ENCODE peak calls at places on chromosomes 7 and 10, in seven cellular contexts. One of them, this sample, is unnamed.

GRCh38 chr7:8295638-8296361 is 33.8 kb upstream of the ICA1 start:
- DNase-seq in activated CD4-positive, alpha-beta T cell treated with anti-CD3 and anti-CD28 coated beads, Interleukin-2, amount 10 ng/mL, durations not matched to agents 7 days and 5 days: peak; percentile 53
- DNase-seq in BJ: peak; percentile 29
- DNase-seq in cardiac muscle cell: peak; percentile 81
- DNase-seq in naive thymus-derived CD8-positive, alpha-beta T cell: peak; percentile 57
- DNase-seq in putamen: peak; percentile 82
- DNase-seq in stimulated activated effector memory CD8-positive, alpha-beta T cell treated with anti-CD3 and anti-CD28 coated beads, Interleukin-12 subunit alpha, Interleukin-12 subunit beta, amount 100 ng/mL, for 72 hours: no peak
- DNase-seq in this sample: no peak

GRCh38 chr7:76020031-76020714 is 25.8 kb upstream of the TMEM120A start:
- DNase-seq in putamen: peak; percentile 37
- DNase-seq in naive thymus-derived CD8-positive, alpha-beta T cell: peak; percentile 68
- DNase-seq in cardiac muscle cell: peak; percentile 73
- DNase-seq in stimulated activated effector memory CD8-positive, alpha-beta T cell treated with anti-CD3 and anti-CD28 coated beads, Interleukin-12 subunit alpha, Interleukin-12 subunit beta, amount 100 ng/mL, for 72 hours: peak; percentile 87
- DNase-seq in activated CD4-positive, alpha-beta T cell treated with anti-CD3 and anti-CD28 coated beads, Interleukin-2, amount 10 ng/mL, durations not matched to agents 7 days and 5 days: peak; percentile 75
- DNase-seq in BJ: no peak
- DNase-seq in this sample: peak; percentile 82

GRCh38 chr7:125551008-125551407 is 621.4 kb upstream of the POT1 start:
- DNase-seq in naive thymus-derived CD8-positive, alpha-beta T cell: no peak
- DNase-seq in cardiac muscle cell: no peak
- DNase-seq in BJ: no peak
- DNase-seq in putamen: no peak
- DNase-seq in activated CD4-positive, alpha-beta T cell treated with anti-CD3 and anti-CD28 coated beads, Interleukin-2, amount 10 ng/mL, durations not matched to agents 7 days and 5 days: no peak
- DNase-seq in stimulated activated effector memory CD8-positive, alpha-beta T cell treated with anti-CD3 and anti-CD28 coated beads, Interleukin-12 subunit alpha, Interleukin-12 subunit beta, amount 100 ng/mL, for 72 hours: no peak
- DNase-seq in this sample: no peak

GRCh38 chr7:32762894-32763293 is 128.7 kb downstream of the KBTBD2 start:
- DNase-seq in putamen: no peak
- DNase-seq in BJ: no peak
- DNase-seq in stimulated activated effector memory CD8-positive, alpha-beta T cell treated with anti-CD3 and anti-CD28 coated beads, Interleukin-12 subunit alpha, Interleukin-12 subunit beta, amount 100 ng/mL, for 72 hours: no peak
- DNase-seq in naive thymus-derived CD8-positive, alpha-beta T cell: no peak
- DNase-seq in activated CD4-positive, alpha-beta T cell treated with anti-CD3 and anti-CD28 coated beads, Interleukin-2, amount 10 ng/mL, durations not matched to agents 7 days and 5 days: no peak
- DNase-seq in cardiac muscle cell: no peak
- DNase-seq in this sample: no peak

GRCh38 chr10:7811000-7811399 is 7.3 kb upstream of the TAF3 start:
- DNase-seq in BJ: no peak
- DNase-seq in putamen: no peak
- DNase-seq in stimulated activated effector memory CD8-positive, alpha-beta T cell treated with anti-CD3 and anti-CD28 coated beads, Interleukin-12 subunit alpha, Interleukin-12 subunit beta, amount 100 ng/mL, for 72 hours: no peak
- DNase-seq in naive thymus-derived CD8-positive, alpha-beta T cell: no peak
- DNase-seq in cardiac muscle cell: no peak
- DNase-seq in activated CD4-positive, alpha-beta T cell treated with anti-CD3 and anti-CD28 coated beads, Interleukin-2, amount 10 ng/mL, durations not matched to agents 7 days and 5 days: no peak
- DNase-seq in this sample: no peak

GRCh38 chr10:78341953-78342614 is 308.4 kb downstream of the RPS24 start:
- DNase-seq in BJ: no peak
- DNase-seq in naive thymus-derived CD8-positive, alpha-beta T cell: no peak
- DNase-seq in stimulated activated effector memory CD8-positive, alpha-beta T cell treated with anti-CD3 and anti-CD28 coated beads, Interleukin-12 subunit alpha, Interleukin-12 subunit beta, amount 100 ng/mL, for 72 hours: no peak
- DNase-seq in cardiac muscle cell: no peak
- DNase-seq in putamen: no peak
- DNase-seq in activated CD4-positive, alpha-beta T cell treated with anti-CD3 and anti-CD28 coated beads, Interleukin-2, amount 10 ng/mL, durations not matched to agents 7 days and 5 days: no peak
- DNase-seq in this sample: no peak

GRCh38 chr7:149625947-149626392 is 128.4 kb upstream of the ZNF746 start:
- DNase-seq in stimulated activated effector memory CD8-positive, alpha-beta T cell treated with anti-CD3 and anti-CD28 coated beads, Interleukin-12 subunit alpha, Interleukin-12 subunit beta, amount 100 ng/mL, for 72 hours: no peak
- DNase-seq in BJ: peak; percentile 64
- DNase-seq in naive thymus-derived CD8-positive, alpha-beta T cell: no peak
- DNase-seq in cardiac muscle cell: no peak
- DNase-seq in activated CD4-positive, alpha-beta T cell treated with anti-CD3 and anti-CD28 coated beads, Interleukin-2, amount 10 ng/mL, durations not matched to agents 7 days and 5 days: no peak
- DNase-seq in putamen: no peak
- DNase-seq in this sample: no peak

GRCh38 chr7:157471259-157472125 is 134.7 kb downstream of the DNAJB6 start:
- DNase-seq in BJ: no peak
- DNase-seq in activated CD4-positive, alpha-beta T cell treated with anti-CD3 and anti-CD28 coated beads, Interleukin-2, amount 10 ng/mL, durations not matched to agents 7 days and 5 days: peak; percentile 65
- DNase-seq in cardiac muscle cell: no peak
- DNase-seq in putamen: no peak
- DNase-seq in stimulated activated effector memory CD8-positive, alpha-beta T cell treated with anti-CD3 and anti-CD28 coated beads, Interleukin-12 subunit alpha, Interleukin-12 subunit beta, amount 100 ng/mL, for 72 hours: peak; percentile 53
- DNase-seq in naive thymus-derived CD8-positive, alpha-beta T cell: peak; percentile 71
- DNase-seq in this sample: peak; percentile 33

GRCh38 chr7:137943132-137943551 is 58.7 kb downstream of the CREB3L2 start:
- DNase-seq in activated CD4-positive, alpha-beta T cell treated with anti-CD3 and anti-CD28 coated beads, Interleukin-2, amount 10 ng/mL, durations not matched to agents 7 days and 5 days: no peak
- DNase-seq in stimulated activated effector memory CD8-positive, alpha-beta T cell treated with anti-CD3 and anti-CD28 coated beads, Interleukin-12 subunit alpha, Interleukin-12 subunit beta, amount 100 ng/mL, for 72 hours: no peak
- DNase-seq in cardiac muscle cell: peak; percentile 95
- DNase-seq in naive thymus-derived CD8-positive, alpha-beta T cell: no peak
- DNase-seq in BJ: no peak
- DNase-seq in putamen: no peak
- DNase-seq in this sample: no peak

GRCh38 chr10:80462986-80463741 is 9.1 kb downstream of the TSPAN14 start:
- DNase-seq in BJ: peak; percentile 55
- DNase-seq in naive thymus-derived CD8-positive, alpha-beta T cell: no peak
- DNase-seq in stimulated activated effector memory CD8-positive, alpha-beta T cell treated with anti-CD3 and anti-CD28 coated beads, Interleukin-12 subunit alpha, Interleukin-12 subunit beta, amount 100 ng/mL, for 72 hours: no peak
- DNase-seq in activated CD4-positive, alpha-beta T cell treated with anti-CD3 and anti-CD28 coated beads, Interleukin-2, amount 10 ng/mL, durations not matched to agents 7 days and 5 days: no peak
- DNase-seq in putamen: no peak
- DNase-seq in cardiac muscle cell: no peak
- DNase-seq in this sample: no peak

GRCh38 chr10:103481974-103482531 is 3.0 kb upstream of the CALHM3 start:
- DNase-seq in stimulated activated effector memory CD8-positive, alpha-beta T cell treated with anti-CD3 and anti-CD28 coated beads, Interleukin-12 subunit alpha, Interleukin-12 subunit beta, amount 100 ng/mL, for 72 hours: no peak
- DNase-seq in BJ: no peak
- DNase-seq in activated CD4-positive, alpha-beta T cell treated with anti-CD3 and anti-CD28 coated beads, Interleukin-2, amount 10 ng/mL, durations not matched to agents 7 days and 5 days: peak; percentile 74
- DNase-seq in naive thymus-derived CD8-positive, alpha-beta T cell: peak; percentile 63
- DNase-seq in cardiac muscle cell: peak; percentile 85
- DNase-seq in putamen: no peak
- DNase-seq in this sample: no peak

GRCh38 chr7:27901028-27901760 is 161.2 kb downstream of the TAX1BP1 start:
- DNase-seq in stimulated activated effector memory CD8-positive, alpha-beta T cell treated with anti-CD3 and anti-CD28 coated beads, Interleukin-12 subunit alpha, Interleukin-12 subunit beta, amount 100 ng/mL, for 72 hours: no peak
- DNase-seq in cardiac muscle cell: peak; percentile 54
- DNase-seq in naive thymus-derived CD8-positive, alpha-beta T cell: peak; percentile 26
- DNase-seq in putamen: no peak
- DNase-seq in BJ: no peak
- DNase-seq in activated CD4-positive, alpha-beta T cell treated with anti-CD3 and anti-CD28 coated beads, Interleukin-2, amount 10 ng/mL, durations not matched to agents 7 days and 5 days: peak; percentile 60
- DNase-seq in this sample: no peak

GRCh38 chr7:83648464-83649241 is at the start of gene SEMA3E:
- DNase-seq in putamen: no peak
- DNase-seq in stimulated activated effector memory CD8-positive, alpha-beta T cell treated with anti-CD3 and anti-CD28 coated beads, Interleukin-12 subunit alpha, Interleukin-12 subunit beta, amount 100 ng/mL, for 72 hours: no peak
- DNase-seq in naive thymus-derived CD8-positive, alpha-beta T cell: no peak
- DNase-seq in BJ: no peak
- DNase-seq in activated CD4-positive, alpha-beta T cell treated with anti-CD3 and anti-CD28 coated beads, Interleukin-2, amount 10 ng/mL, durations not matched to agents 7 days and 5 days: no peak
- DNase-seq in cardiac muscle cell: peak; percentile 38
- DNase-seq in this sample: no peak

GRCh38 chr10:77713506-77714280 is 76.1 kb upstream of the KCNMA1 start:
- DNase-seq in BJ: no peak
- DNase-seq in naive thymus-derived CD8-positive, alpha-beta T cell: no peak
- DNase-seq in cardiac muscle cell: no peak
- DNase-seq in activated CD4-positive, alpha-beta T cell treated with anti-CD3 and anti-CD28 coated beads, Interleukin-2, amount 10 ng/mL, durations not matched to agents 7 days and 5 days: no peak
- DNase-seq in putamen: no peak
- DNase-seq in stimulated activated effector memory CD8-positive, alpha-beta T cell treated with anti-CD3 and anti-CD28 coated beads, Interleukin-12 subunit alpha, Interleukin-12 subunit beta, amount 100 ng/mL, for 72 hours: peak; percentile 40
- DNase-seq in this sample: no peak

GRCh38 chr7:121331574-121331973 is 2.8 kb downstream of the WNT16 start:
- DNase-seq in stimulated activated effector memory CD8-positive, alpha-beta T cell treated with anti-CD3 and anti-CD28 coated beads, Interleukin-12 subunit alpha, Interleukin-12 subunit beta, amount 100 ng/mL, for 72 hours: no peak
- DNase-seq in putamen: no peak
- DNase-seq in activated CD4-positive, alpha-beta T cell treated with anti-CD3 and anti-CD28 coated beads, Interleukin-2, amount 10 ng/mL, durations not matched to agents 7 days and 5 days: no peak
- DNase-seq in naive thymus-derived CD8-positive, alpha-beta T cell: no peak
- DNase-seq in cardiac muscle cell: no peak
- DNase-seq in BJ: no peak
- DNase-seq in this sample: no peak

GRCh38 chr10:120948889-120949382 is 97.8 kb downstream of the WDR11 start:
- DNase-seq in activated CD4-positive, alpha-beta T cell treated with anti-CD3 and anti-CD28 coated beads, Interleukin-2, amount 10 ng/mL, durations not matched to agents 7 days and 5 days: peak; percentile 50
- DNase-seq in BJ: no peak
- DNase-seq in stimulated activated effector memory CD8-positive, alpha-beta T cell treated with anti-CD3 and anti-CD28 coated beads, Interleukin-12 subunit alpha, Interleukin-12 subunit beta, amount 100 ng/mL, for 72 hours: peak; percentile 79
- DNase-seq in naive thymus-derived CD8-positive, alpha-beta T cell: peak; percentile 42
- DNase-seq in cardiac muscle cell: peak; percentile 83
- DNase-seq in putamen: peak; percentile 72
- DNase-seq in this sample: peak; percentile 87

GRCh38 chr7:127594490-127594889 is 954 bp downstream of the FSCN3 start:
- DNase-seq in activated CD4-positive, alpha-beta T cell treated with anti-CD3 and anti-CD28 coated beads, Interleukin-2, amount 10 ng/mL, durations not matched to agents 7 days and 5 days: no peak
- DNase-seq in BJ: no peak
- DNase-seq in naive thymus-derived CD8-positive, alpha-beta T cell: no peak
- DNase-seq in stimulated activated effector memory CD8-positive, alpha-beta T cell treated with anti-CD3 and anti-CD28 coated beads, Interleukin-12 subunit alpha, Interleukin-12 subunit beta, amount 100 ng/mL, for 72 hours: no peak
- DNase-seq in cardiac muscle cell: no peak
- DNase-seq in putamen: no peak
- DNase-seq in this sample: no peak

GRCh38 chr7:92735707-92736106 is 100.7 kb downstream of the CDK6 start:
- DNase-seq in cardiac muscle cell: no peak
- DNase-seq in naive thymus-derived CD8-positive, alpha-beta T cell: no peak
- DNase-seq in BJ: peak; percentile 36
- DNase-seq in activated CD4-positive, alpha-beta T cell treated with anti-CD3 and anti-CD28 coated beads, Interleukin-2, amount 10 ng/mL, durations not matched to agents 7 days and 5 days: no peak
- DNase-seq in putamen: no peak
- DNase-seq in stimulated activated effector memory CD8-positive, alpha-beta T cell treated with anti-CD3 and anti-CD28 coated beads, Interleukin-12 subunit alpha, Interleukin-12 subunit beta, amount 100 ng/mL, for 72 hours: no peak
- DNase-seq in this sample: no peak

GRCh38 chr7:18667466-18667865 is 171.9 kb downstream of the HDAC9 start:
- DNase-seq in naive thymus-derived CD8-positive, alpha-beta T cell: no peak
- DNase-seq in activated CD4-positive, alpha-beta T cell treated with anti-CD3 and anti-CD28 coated beads, Interleukin-2, amount 10 ng/mL, durations not matched to agents 7 days and 5 days: no peak
- DNase-seq in stimulated activated effector memory CD8-positive, alpha-beta T cell treated with anti-CD3 and anti-CD28 coated beads, Interleukin-12 subunit alpha, Interleukin-12 subunit beta, amount 100 ng/mL, for 72 hours: no peak
- DNase-seq in putamen: no peak
- DNase-seq in cardiac muscle cell: peak; percentile 86
- DNase-seq in BJ: peak; percentile 29
- DNase-seq in this sample: no peak

GRCh38 chr10:79403441-79404230 is 41.8 kb downstream of the ZCCHC24 start:
- DNase-seq in BJ: no peak
- DNase-seq in naive thymus-derived CD8-positive, alpha-beta T cell: no peak
- DNase-seq in stimulated activated effector memory CD8-positive, alpha-beta T cell treated with anti-CD3 and anti-CD28 coated beads, Interleukin-12 subunit alpha, Interleukin-12 subunit beta, amount 100 ng/mL, for 72 hours: no peak
- DNase-seq in activated CD4-positive, alpha-beta T cell treated with anti-CD3 and anti-CD28 coated beads, Interleukin-2, amount 10 ng/mL, durations not matched to agents 7 days and 5 days: no peak
- DNase-seq in cardiac muscle cell: peak; percentile 91
- DNase-seq in putamen: peak; percentile 94
- DNase-seq in this sample: peak; percentile 80

GRCh38 chr7:82472966-82473365 is 29.4 kb upstream of the CACNA2D1 start:
- DNase-seq in putamen: no peak
- DNase-seq in BJ: no peak
- DNase-seq in activated CD4-positive, alpha-beta T cell treated with anti-CD3 and anti-CD28 coated beads, Interleukin-2, amount 10 ng/mL, durations not matched to agents 7 days and 5 days: no peak
- DNase-seq in stimulated activated effector memory CD8-positive, alpha-beta T cell treated with anti-CD3 and anti-CD28 coated beads, Interleukin-12 subunit alpha, Interleukin-12 subunit beta, amount 100 ng/mL, for 72 hours: no peak
- DNase-seq in cardiac muscle cell: no peak
- DNase-seq in naive thymus-derived CD8-positive, alpha-beta T cell: no peak
- DNase-seq in this sample: no peak

GRCh38 chr7:81367335-81367801 is 402.5 kb downstream of the HGF start:
- DNase-seq in naive thymus-derived CD8-positive, alpha-beta T cell: no peak
- DNase-seq in stimulated activated effector memory CD8-positive, alpha-beta T cell treated with anti-CD3 and anti-CD28 coated beads, Interleukin-12 subunit alpha, Interleukin-12 subunit beta, amount 100 ng/mL, for 72 hours: no peak
- DNase-seq in putamen: no peak
- DNase-seq in cardiac muscle cell: peak; percentile 86
- DNase-seq in activated CD4-positive, alpha-beta T cell treated with anti-CD3 and anti-CD28 coated beads, Interleukin-2, amount 10 ng/mL, durations not matched to agents 7 days and 5 days: no peak
- DNase-seq in BJ: peak; percentile 63
- DNase-seq in this sample: no peak

GRCh38 chr10:97687785-97688781 is 1.0 kb upstream of the AVPI1 start:
- DNase-seq in activated CD4-positive, alpha-beta T cell treated with anti-CD3 and anti-CD28 coated beads, Interleukin-2, amount 10 ng/mL, durations not matched to agents 7 days and 5 days: no peak
- DNase-seq in putamen: no peak
- DNase-seq in stimulated activated effector memory CD8-positive, alpha-beta T cell treated with anti-CD3 and anti-CD28 coated beads, Interleukin-12 subunit alpha, Interleukin-12 subunit beta, amount 100 ng/mL, for 72 hours: no peak
- DNase-seq in naive thymus-derived CD8-positive, alpha-beta T cell: no peak
- DNase-seq in cardiac muscle cell: peak; percentile 63
- DNase-seq in BJ: peak; percentile 59
- DNase-seq in this sample: no peak

GRCh38 chr10:110137142-110137545 is 70.3 kb upstream of the MXI1 start:
- DNase-seq in cardiac muscle cell: peak; percentile 88
- DNase-seq in activated CD4-positive, alpha-beta T cell treated with anti-CD3 and anti-CD28 coated beads, Interleukin-2, amount 10 ng/mL, durations not matched to agents 7 days and 5 days: no peak
- DNase-seq in naive thymus-derived CD8-positive, alpha-beta T cell: peak; percentile 66
- DNase-seq in putamen: peak; percentile 77
- DNase-seq in stimulated activated effector memory CD8-positive, alpha-beta T cell treated with anti-CD3 and anti-CD28 coated beads, Interleukin-12 subunit alpha, Interleukin-12 subunit beta, amount 100 ng/mL, for 72 hours: no peak
- DNase-seq in BJ: peak; percentile 26
- DNase-seq in this sample: no peak

This sample was measured in head of caudate nucleus.